ENCODE peak calls at places on chromosomes 4 and X, in six cellular contexts. M is psoas muscle, D is fibroblast of mammary gland, X is H9, Q is right atrium auricular region, H is Calu3. G is an unnamed sample.

GRCh38 chr4:19455850-19456602 is 795.7 kb upstream of the SLIT2 start:
- DNase-seq in H (no peak), Q (no peak), X (no peak), D (no peak), M (no peak), G (no peak)

GRCh38 chrX:81259008-81259713 is 57.3 kb downstream of the SH3BGRL start:
- DNase-seq in D (peak; percentile 38), Q (no peak), H (no peak), M (no peak), X (no peak), G (no peak)

GRCh38 chr4:85409251-85409650 is 65.7 kb upstream of the ARHGAP24 start:
- DNase-seq in D (no peak), H (no peak), X (no peak), M (no peak), Q (no peak), G (no peak)

GRCh38 chrX:153464116-153464515 is 6.3 kb downstream of the HAUS7 start:
- DNase-seq in Q (no peak), M (no peak), D (no peak), H (no peak), X (no peak), G (no peak)

GRCh38 chr4:129583868-129584267 is 487.9 kb downstream of the C4orf33 start:
- DNase-seq in M (peak; percentile 35), D (peak; percentile 81), Q (peak; percentile 59), H (no peak), X (no peak), G (no peak)

GRCh38 chrX:19805054-19805690 is 82.2 kb downstream of the SH3KBP1 start:
- DNase-seq in D (peak; percentile 11), X (no peak), Q (no peak), H (no peak), M (no peak), G (no peak)

GRCh38 chr4:76744253-76744921 is 153.6 kb downstream of the SOWAHB start:
- DNase-seq in Q (no peak), H (no peak), X (no peak), M (no peak), D (peak; percentile 47), G (no peak)

GRCh38 chrX:139642241-139642927 is 65.6 kb downstream of the MCF2 start:
- DNase-seq in M (no peak), H (no peak), Q (no peak), D (peak; percentile 18), X (peak; percentile 34), G (no peak)

GRCh38 chr4:79682801-79683217 is 274.8 kb upstream of the GK2 start:
- DNase-seq in Q (no peak), M (peak; percentile 64), H (no peak), D (no peak), X (no peak), G (no peak)

GRCh38 chrX:11381464-11381863 is 88.3 kb downstream of the AMELX start:
- DNase-seq in Q (no peak), M (no peak), H (peak; percentile 55), X (peak; percentile 32), D (peak; percentile 78), G (no peak)

GRCh38 chr4:81314196-81314896 is 99.3 kb upstream of the PRKG2 start:
- DNase-seq in X (no peak), Q (peak; percentile 70), H (peak; percentile 63), D (peak; percentile 90), M (no peak), G (no peak)

GRCh38 chrX:50813843-50814661 is at the start of gene SHROOM4:
- DNase-seq in H (peak; percentile 51), D (peak; percentile 48), X (peak; percentile 87), M (peak; percentile 48), Q (peak; percentile 59), G (peak; percentile 90)

GRCh38 chr4:55318541-55319129 is 27.4 kb upstream of the SRD5A3 start:
- DNase-seq in X (no peak), Q (no peak), M (no peak), D (no peak), H (no peak), G (no peak)

GRCh38 chrX:46967547-46967946 is 55.3 kb downstream of the JADE3 start:
- DNase-seq in X (no peak), Q (no peak), M (no peak), D (no peak), H (no peak), G (no peak)

GRCh38 chrX:70172964-70173363 is 4.3 kb upstream of the DGAT2L6 start:
- DNase-seq in D (no peak), X (no peak), M (no peak), H (no peak), Q (no peak), G (no peak)

GRCh38 chr4:76311896-76312331 is 5.4 kb downstream of the STBD1 start:
- DNase-seq in Q (no peak), D (no peak), H (no peak), M (peak; percentile 70), X (no peak), G (no peak)

GRCh38 chrX:8960809-8961413 is 73.0 kb downstream of the FAM9B start:
- DNase-seq in H (no peak), M (no peak), Q (no peak), X (no peak), D (peak; percentile 23), G (no peak)

GRCh38 chrX:85851418-85851817 is 195.9 kb downstream of the CHM start:
- DNase-seq in H (peak; percentile 52), X (peak; percentile 41), D (peak; percentile 5), Q (no peak), M (no peak), G (no peak)

GRCh38 chrX:1403228-1403627 is 11.3 kb upstream of the SLC25A6 start:
- DNase-seq in Q (no peak), H (no peak), X (no peak), D (no peak), M (no peak), G (peak; percentile 92)

GRCh38 chrX:68938244-68939004 is 109.6 kb downstream of the EFNB1 start:
- DNase-seq in X (peak; percentile 24), M (no peak), D (peak; percentile 81), H (no peak), Q (peak; percentile 58), G (no peak)

GRCh38 chrX:48541140-48541814 is 1.8 kb downstream of the TBC1D25 start:
- DNase-seq in D (no peak), Q (no peak), X (no peak), M (no peak), H (no peak), G (no peak)

GRCh38 chr4:84498203-84499026 is 677 bp downstream of the NKX6-1 start:
- DNase-seq in Q (no peak), M (no peak), H (peak; percentile 15), X (peak; percentile 52), D (peak; percentile 25), G (no peak)

GRCh38 chrX:153059191-153060094 is 3.2 kb downstream of the PNMA3 start:
- DNase-seq in Q (no peak), H (no peak), M (no peak), D (no peak), X (no peak), G (no peak)

GRCh38 chrX:11789809-11790208 is 31.8 kb downstream of the MSL3 start:
- DNase-seq in H (no peak), M (no peak), Q (no peak), D (no peak), X (no peak), G (no peak)

GRCh38 chr4:73988096-73988495 is at the start of gene PPBP:
- DNase-seq in Q (no peak), M (no peak), X (no peak), D (no peak), H (no peak), G (no peak)

DNA sequence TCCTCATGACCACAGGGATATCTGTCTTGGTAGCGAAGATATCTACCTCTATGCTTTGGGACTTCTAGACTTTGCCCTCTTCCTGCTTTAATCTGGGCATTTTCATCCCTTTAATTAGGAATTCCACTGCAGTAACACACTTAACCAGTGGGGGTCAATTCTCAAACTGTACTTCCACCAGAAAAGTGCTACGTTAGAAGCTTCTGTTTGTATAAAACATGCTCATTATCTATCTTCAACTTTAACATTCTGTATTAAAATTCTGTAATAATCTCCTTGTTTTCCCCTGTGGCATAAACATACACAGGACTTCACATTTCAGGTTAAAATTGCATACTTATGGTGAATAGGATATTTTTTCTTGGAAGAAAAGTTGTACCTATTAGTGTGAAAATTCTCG is 105.6 kb downstream of the AMMECR1 start:
- DNase-seq in Q (no peak), H (no peak), D (peak; percentile 16), X (no peak), M (no peak), G (no peak)
- TF ChIP-seq CTCF in Q (peak; percentile 20), H (no peak), D (peak; percentile 24), X (peak; percentile 60), M (no peak), G (peak; percentile 61)

DNA sequence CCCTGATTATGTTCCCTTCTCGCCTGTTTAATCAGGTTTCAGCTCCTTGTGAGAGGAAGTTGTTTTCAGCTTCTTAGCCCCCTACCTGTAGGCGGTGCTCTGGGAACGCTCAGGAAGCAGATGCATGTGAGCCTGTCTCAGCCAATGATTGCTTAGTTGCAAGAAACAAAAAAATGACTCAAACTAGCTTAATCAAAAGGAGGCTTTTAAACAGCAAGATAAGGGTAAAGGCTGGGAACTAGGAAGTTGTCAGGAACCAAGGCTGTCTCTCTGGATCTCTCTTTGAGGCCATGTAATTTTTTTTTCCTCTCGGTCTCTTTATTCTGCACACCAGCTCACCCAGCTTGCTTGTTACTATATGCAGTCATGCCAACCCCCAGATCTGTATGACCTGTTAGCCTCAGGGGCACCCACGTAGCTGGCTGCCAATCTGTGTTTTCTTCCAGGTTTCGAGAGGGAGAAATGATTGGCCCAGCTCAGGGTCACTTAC is 109.1 kb downstream of the PTTG2 start:
- DNase-seq in X (peak; percentile 65), M (no peak), D (peak; percentile 84), H (peak; percentile 64), Q (no peak), G (no peak)
- TF ChIP-seq CTCF in X (peak; percentile 71), M (no peak), D (peak; percentile 61), H (peak; percentile 28), Q (peak; percentile 56), G (peak; percentile 45)

GRCh38 chrX:15350329-15350996 is 15.1 kb upstream of the PIGA start:
- DNase-seq in D (no peak), Q (no peak), X (peak; percentile 69), H (no peak), M (no peak), G (no peak)

GRCh38 chrX:15344106-15344505 is 8.8 kb upstream of the PIGA start:
- DNase-seq in H (no peak), X (peak; percentile 54), M (no peak), D (no peak), Q (no peak), G (no peak)

GRCh38 chrX:15343075-15343476 is 7.8 kb upstream of the PIGA start:
- DNase-seq in Q (no peak), X (no peak), H (peak; percentile 8), M (no peak), D (peak; percentile 76), G (no peak)

GRCh38 chrX:15349046-15349445 is 13.7 kb upstream of the PIGA start:
- DNase-seq in Q (no peak), M (no peak), X (peak; percentile 51), H (peak; percentile 37), D (peak; percentile 79), G (no peak)
- TF ChIP-seq CTCF in Q (peak; percentile 67), M (peak; percentile 56), X (peak; percentile 76), H (peak; percentile 36), D (peak; percentile 66), G (peak; percentile 90)

DNA sequence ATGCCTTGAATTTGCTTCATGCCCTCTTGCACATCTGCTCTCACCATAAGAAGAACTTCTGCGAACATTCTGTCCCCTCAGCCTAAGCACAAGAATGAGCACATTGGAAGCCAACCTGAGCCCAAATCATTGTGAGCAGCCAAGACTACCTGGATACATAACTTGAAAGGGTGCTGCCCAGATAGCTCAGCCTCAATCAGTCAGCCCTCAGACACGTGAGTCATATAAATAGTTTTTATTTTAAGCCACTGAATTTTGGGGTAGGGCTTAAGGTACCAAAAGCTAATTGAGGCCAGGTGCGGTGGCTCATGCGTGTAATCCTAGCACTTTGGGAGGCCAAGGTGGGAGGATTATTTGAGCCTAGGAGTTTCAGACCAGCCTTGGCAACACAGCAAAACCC is 27.5 kb upstream of the BBS12 start:
- DNase-seq in H (no peak), X (no peak), D (no peak), Q (no peak), M (no peak), G (no peak)
- TF ChIP-seq CTCF in H (no peak), X (no peak), D (no peak), Q (no peak), M (no peak), G (no peak)

G was measured in chondrocyte.